ENCODE peak calls at places on chromosome 17, in four cellular contexts. A is GM12878, G is HL-60, X is K562. L is an unnamed sample.

GRCh38 chr17:59329558-59330313 is 1.7 kb upstream of the YPEL2 start:
- DNase-seq in A (peak), G (peak), X (peak), L (no peak)

GRCh38 chr17:66487933-66488572 is 185.6 kb downstream of the PRKCA start:
- DNase-seq in A (no peak), G (no peak), X (no peak), L (no peak)

GRCh38 chr17:48613862-48614694 is 1.0 kb downstream of the HOXB8 start:
- DNase-seq in A (no peak), G (no peak), X (no peak), L (no peak)

GRCh38 chr17:7932483-7932891 is 481 bp downstream of the CNTROB start:
- DNase-seq in A (no peak), G (no peak), X (no peak), L (no peak)

GRCh38 chr17:79010304-79010646 is 711 bp upstream of the CANT1 start:
- DNase-seq in A (no peak), G (no peak), X (no peak), L (no peak)

GRCh38 chr17:43608313-43608712 is 53.4 kb downstream of the MEOX1 start:
- DNase-seq in A (peak), G (no peak), X (no peak), L (no peak)

GRCh38 chr17:70987867-70988340 is 818.6 kb downstream of the KCNJ2 start:
- DNase-seq in A (peak), G (no peak), X (no peak), L (no peak)

GRCh38 chr17:51454456-51454978 is 194.2 kb downstream of the UTP18 start:
- DNase-seq in A (no peak), G (no peak), X (no peak), L (no peak)

GRCh38 chr17:43359469-43360105 is 39.2 kb upstream of the ARL4D start:
- DNase-seq in A (no peak), G (no peak), X (no peak), L (no peak)

GRCh38 chr17:29557085-29557697 is 9.6 kb downstream of the ABHD15 start:
- DNase-seq in A (no peak), G (no peak), X (no peak), L (no peak)

GRCh38 chr17:42133461-42134041 is 10.9 kb downstream of the HSPB9 start:
- DNase-seq in A (no peak), G (no peak), X (no peak), L (no peak)

GRCh38 chr17:40190197-40191021 is 13.1 kb downstream of the RAPGEFL1 start:
- DNase-seq in A (no peak), G (no peak), X (peak), L (no peak)
- TF ChIP-seq SPI1 in A (no peak), G (no peak), X (no peak), L (no peak)

GRCh38 chr17:50283714-50284432 is 9.6 kb downstream of the TMEM92 start:
- DNase-seq in A (no peak), G (no peak), X (no peak), L (no peak)

GRCh38 chr17:50280801-50281441 is 6.7 kb downstream of the TMEM92 start:
- DNase-seq in A (no peak), G (no peak), X (no peak), L (no peak)

GRCh38 chr17:50281739-50282401 is 7.6 kb downstream of the TMEM92 start:
- DNase-seq in A (no peak), G (no peak), X (no peak), L (no peak)

GRCh38 chr17:50285941-50286340 is 11.7 kb downstream of the TMEM92 start:
- DNase-seq in A (no peak), G (no peak), X (no peak), L (no peak)

DNA sequence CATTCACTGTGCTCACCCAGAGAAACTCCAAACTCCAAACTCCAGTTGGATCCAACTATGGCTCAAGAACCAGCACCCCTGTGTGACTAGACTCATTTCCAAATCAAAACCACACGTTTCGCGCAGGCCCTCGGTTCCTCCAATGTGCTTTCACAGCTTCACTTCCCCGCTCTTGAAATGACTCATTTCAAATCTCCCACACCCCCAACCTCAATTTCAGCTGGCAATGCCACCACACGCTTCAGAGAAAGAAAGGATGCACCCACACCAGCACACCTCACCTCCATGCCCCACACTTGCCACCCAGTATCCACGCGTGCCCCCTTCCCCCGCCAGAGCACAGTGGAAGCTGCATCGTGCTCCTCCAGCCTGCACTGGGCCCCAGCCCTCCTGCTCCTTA is 9.0 kb downstream of the TMEM92 start:
- DNase-seq in A (peak), G (peak), X (no peak), L (peak)
- TF ChIP-seq SPI1 in A (no peak), G (peak), X (no peak), L (peak)

GRCh38 chr17:68420065-68420847 is 37.0 kb downstream of the WIPI1 start:
- DNase-seq in A (no peak), G (no peak), X (no peak), L (no peak)
- TF ChIP-seq SPI1 in A (no peak), G (no peak), X (no peak), L (no peak)

GRCh38 chr17:81030726-81031570 is 4.0 kb upstream of the BAIAP2 start:
- DNase-seq in A (no peak), G (no peak), X (no peak), L (peak)
- TF ChIP-seq SPI1 in A (no peak), G (peak), X (no peak), L (no peak)

GRCh38 chr17:46770818-46771600 is 47.5 kb downstream of the WNT3 start:
- DNase-seq in A (no peak), G (no peak), X (peak), L (no peak)

GRCh38 chr17:46771601-46772012 is 46.9 kb downstream of the WNT3 start:
- DNase-seq in A (no peak), G (no peak), X (peak), L (no peak)

GRCh38 chr17:46773676-46774075 is 44.8 kb downstream of the WNT3 start:
- DNase-seq in A (no peak), G (no peak), X (no peak), L (no peak)

GRCh38 chr17:46772879-46773620 is 45.4 kb downstream of the WNT3 start:
- DNase-seq in A (no peak), G (no peak), X (no peak), L (no peak)

GRCh38 chr17:46772013-46772878 is 46.2 kb downstream of the WNT3 start:
- DNase-seq in A (no peak), G (no peak), X (no peak), L (no peak)
- TF ChIP-seq SPI1 in A (no peak), G (no peak), X (no peak), L (peak)

GRCh38 chr17:80527016-80527645 is 17.5 kb upstream of the RPTOR start:
- DNase-seq in A (no peak), G (no peak), X (no peak), L (no peak)
- TF ChIP-seq SPI1 in A (no peak), G (no peak), X (no peak), L (no peak)

DNA sequence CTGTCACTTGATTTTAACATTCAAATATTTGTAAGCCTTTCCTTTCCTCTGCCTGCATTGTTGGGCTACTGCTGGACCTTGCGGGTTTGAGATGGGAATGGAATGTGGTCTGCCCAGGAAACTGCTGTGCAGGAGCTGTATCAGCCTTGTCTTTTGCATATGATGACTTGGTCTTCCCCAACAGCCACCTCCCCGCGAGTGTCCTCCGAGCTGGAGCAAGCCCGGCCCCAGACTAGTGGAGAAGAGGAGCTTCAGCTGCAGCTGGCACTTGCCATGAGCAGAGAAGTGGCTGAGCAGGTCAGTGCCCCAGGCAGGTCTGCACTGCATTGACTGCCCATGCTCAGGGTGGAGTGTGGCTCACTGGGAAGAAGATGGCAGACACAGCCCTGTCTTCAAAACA is 52.8 kb downstream of the B9D1 start:
- DNase-seq in A (no peak), G (no peak), X (no peak), L (no peak)
- TF ChIP-seq SPI1 in A (no peak), G (no peak), X (no peak), L (no peak)

DNA sequence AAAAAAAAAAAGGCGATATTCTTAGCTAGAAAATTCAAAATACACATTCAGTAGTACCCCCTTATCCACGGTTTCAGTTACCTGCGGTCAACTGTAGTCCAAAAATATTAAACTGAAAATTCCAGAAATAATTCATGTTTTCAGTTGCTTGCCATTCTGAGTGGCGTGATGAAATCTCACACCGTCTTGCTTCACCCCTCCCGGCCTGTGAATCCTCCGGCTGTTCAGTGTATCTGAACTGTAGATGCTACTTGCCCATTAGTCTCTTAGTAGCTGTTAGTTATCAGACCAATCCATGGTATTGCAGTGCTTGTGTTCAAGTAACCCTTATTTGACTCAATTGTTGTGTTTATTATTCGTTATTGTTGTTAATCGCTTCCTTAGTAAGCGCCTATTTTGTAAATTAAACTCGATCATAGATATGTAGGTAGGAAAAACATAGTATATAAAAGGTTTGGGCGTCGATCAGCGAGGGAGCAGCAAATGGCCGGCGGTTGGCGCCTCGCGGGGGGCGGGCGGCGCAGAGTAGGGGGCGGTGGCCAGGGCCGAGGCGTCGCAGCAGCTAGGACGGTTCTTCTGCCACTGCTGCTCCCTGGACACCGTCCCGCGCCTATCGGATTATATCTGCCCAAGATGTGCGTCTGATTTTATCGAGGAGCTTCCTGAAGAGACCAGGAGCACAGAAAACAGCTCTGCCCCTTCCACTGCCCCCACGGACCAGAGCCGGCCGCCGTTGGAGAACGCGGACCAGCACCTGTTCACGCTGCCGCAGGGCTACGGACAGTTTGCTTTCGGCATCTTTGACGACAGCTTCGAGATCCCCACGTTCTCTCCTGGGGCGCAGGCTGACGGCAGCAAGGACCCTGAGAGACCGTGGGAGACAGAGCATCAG is 39.8 kb upstream of the AKAP1 start:
- DNase-seq in A (no peak), G (no peak), X (no peak), L (peak)
- TF ChIP-seq SPI1 in A (no peak), G (no peak), X (no peak), L (no peak)

GRCh38 chr17:30793282-30793977 is 31.1 kb downstream of the CRLF3 start:
- DNase-seq in A (no peak), G (no peak), X (no peak), L (no peak)

GRCh38 chr17:30790279-30790678 is 34.2 kb downstream of the CRLF3 start:
- DNase-seq in A (no peak), G (no peak), X (no peak), L (no peak)

GRCh38 chr17:30796016-30796415 is 28.5 kb downstream of the CRLF3 start:
- DNase-seq in A (no peak), G (no peak), X (no peak), L (no peak)
- TF ChIP-seq SPI1 in A (no peak), G (no peak), X (no peak), L (no peak)

DNA sequence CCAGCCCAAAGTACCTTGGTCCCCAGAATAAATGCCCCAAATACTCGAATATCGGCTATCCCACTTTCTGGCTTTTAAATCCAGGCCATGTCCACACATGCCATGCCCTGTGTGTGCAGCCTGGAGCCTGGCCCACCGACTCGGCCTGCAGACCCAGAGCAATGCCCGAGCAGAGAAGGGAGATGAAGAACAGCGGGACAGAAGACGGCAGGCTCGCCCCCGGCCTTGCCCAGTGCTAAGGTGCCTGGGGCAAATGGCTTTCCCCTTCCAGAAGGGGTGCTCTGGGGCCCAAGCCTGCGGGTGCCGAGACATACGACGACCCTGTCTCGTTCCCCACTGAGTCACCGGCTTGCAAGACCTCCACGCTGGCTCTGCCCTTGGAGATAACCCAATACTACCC is 8.0 kb downstream of the CLUH start:
- DNase-seq in A (no peak), G (no peak), X (no peak), L (no peak)
- TF ChIP-seq SPI1 in A (no peak), G (no peak), X (no peak), L (no peak)

L was measured in GM12891.